ENCODE peak calls at places on chromosomes 16 and 17, in six cellular contexts. One of them, this sample, is unnamed.

GRCh38 chr17:42913527-42913926 is 12.9 kb downstream of the G6PC1 start:
- DNase-seq in Jurkat, Clone E6-1: no peak
- DNase-seq in epithelial cell of esophagus: peak; percentile 59
- DNase-seq in germinal center: no peak
- DNase-seq in lung: no peak
- DNase-seq in effector memory CD4-positive, alpha-beta T cell: no peak
- DNase-seq in this sample: no peak

GRCh38 chr17:69123626-69124025 is 18.1 kb downstream of the ABCA6 start:
- DNase-seq in Jurkat, Clone E6-1: no peak
- DNase-seq in epithelial cell of esophagus: no peak
- DNase-seq in germinal center: no peak
- DNase-seq in lung: no peak
- DNase-seq in effector memory CD4-positive, alpha-beta T cell: no peak
- DNase-seq in this sample: no peak

GRCh38 chr17:77306790-77307478 is 166.2 kb downstream of the SEC14L1 start:
- DNase-seq in Jurkat, Clone E6-1: no peak
- DNase-seq in epithelial cell of esophagus: no peak
- DNase-seq in germinal center: no peak
- DNase-seq in lung: no peak
- DNase-seq in effector memory CD4-positive, alpha-beta T cell: no peak
- DNase-seq in this sample: no peak

GRCh38 chr16:88335150-88335685 is 47.5 kb upstream of the ZNF469 start:
- DNase-seq in Jurkat, Clone E6-1: no peak
- DNase-seq in epithelial cell of esophagus: no peak
- DNase-seq in germinal center: no peak
- DNase-seq in lung: no peak
- DNase-seq in effector memory CD4-positive, alpha-beta T cell: no peak
- DNase-seq in this sample: no peak

GRCh38 chr16:79082955-79083354 is 517.6 kb downstream of the MAF start:
- DNase-seq in Jurkat, Clone E6-1: no peak
- DNase-seq in epithelial cell of esophagus: no peak
- DNase-seq in germinal center: no peak
- DNase-seq in lung: no peak
- DNase-seq in effector memory CD4-positive, alpha-beta T cell: no peak
- DNase-seq in this sample: no peak

GRCh38 chr16:83577201-83577600 is 230.6 kb upstream of the HSBP1 start:
- DNase-seq in Jurkat, Clone E6-1: no peak
- DNase-seq in epithelial cell of esophagus: no peak
- DNase-seq in germinal center: no peak
- DNase-seq in lung: no peak
- DNase-seq in effector memory CD4-positive, alpha-beta T cell: no peak
- DNase-seq in this sample: no peak

GRCh38 chr17:34997355-34997862 is 17.1 kb downstream of the LIG3 start:
- DNase-seq in Jurkat, Clone E6-1: no peak
- DNase-seq in epithelial cell of esophagus: no peak
- DNase-seq in germinal center: no peak
- DNase-seq in lung: peak; percentile 69
- DNase-seq in effector memory CD4-positive, alpha-beta T cell: no peak
- DNase-seq in this sample: no peak

GRCh38 chr16:4800290-4801041 is 2.0 kb downstream of the ROGDI start:
- DNase-seq in Jurkat, Clone E6-1: no peak
- DNase-seq in epithelial cell of esophagus: peak; percentile 62
- DNase-seq in germinal center: no peak
- DNase-seq in lung: peak; percentile 65
- DNase-seq in effector memory CD4-positive, alpha-beta T cell: no peak
- DNase-seq in this sample: no peak

GRCh38 chr16:22210854-22211253 is 4.8 kb downstream of the EEF2K start:
- DNase-seq in Jurkat, Clone E6-1: no peak
- DNase-seq in epithelial cell of esophagus: no peak
- DNase-seq in germinal center: no peak
- DNase-seq in lung: no peak
- DNase-seq in effector memory CD4-positive, alpha-beta T cell: no peak
- DNase-seq in this sample: no peak